ENCODE peak calls at places on chromosomes 7 and 10, in nine cellular contexts. I, K, G, Y, T, S, Q, F and M are unnamed samples.

GRCh38 chr7:106659369-106659962 is 1.5 kb downstream of the CCDC71L start:
- DNase-seq in I (no peak), K (no peak), G (no peak), Y (no peak), T (no peak), S (no peak), Q (no peak), F (no peak), M (no peak)

GRCh38 chr7:30062587-30062986 is 34.4 kb downstream of the PLEKHA8 start:
- DNase-seq in I (no peak), K (peak), G (no peak), Y (peak), T (no peak), S (no peak), Q (peak), F (peak), M (peak)

GRCh38 chr10:122343135-122343800 is 31.2 kb upstream of the PLEKHA1 start:
- DNase-seq in I (no peak), K (no peak), G (no peak), Y (no peak), T (no peak), S (no peak), Q (no peak), F (no peak), M (no peak)

GRCh38 chr7:69893915-69894314 is 295.6 kb downstream of the AUTS2 start:
- DNase-seq in I (no peak), K (peak), G (no peak), Y (no peak), T (no peak), S (peak), Q (peak), F (peak), M (no peak)

GRCh38 chr10:33422779-33423520 is 88.5 kb upstream of the NRP1 start:
- DNase-seq in I (no peak), K (no peak), G (no peak), Y (no peak), T (no peak), S (no peak), Q (peak), F (peak), M (no peak)

GRCh38 chr7:134255814-134256213 is 60.9 kb downstream of the SLC35B4 start:
- DNase-seq in I (no peak), K (no peak), G (no peak), Y (no peak), T (no peak), S (peak), Q (no peak), F (peak), M (no peak)

GRCh38 chr7:138257459-138258193 is 181.4 kb downstream of the AKR1D1 start:
- DNase-seq in I (no peak), K (peak), G (no peak), Y (no peak), T (no peak), S (peak), Q (peak), F (no peak), M (no peak)

GRCh38 chr7:156140447-156140846 is 328.2 kb upstream of the SHH start:
- DNase-seq in I (no peak), K (no peak), G (no peak), Y (no peak), T (no peak), S (no peak), Q (no peak), F (no peak), M (no peak)

GRCh38 chr7:40551685-40552576 is 417.1 kb downstream of the SUGCT start:
- DNase-seq in I (no peak), K (peak), G (no peak), Y (no peak), T (no peak), S (no peak), Q (peak), F (no peak), M (no peak)

GRCh38 chr7:141837683-141838082 is 3.6 kb downstream of the PRSS37 start:
- DNase-seq in I (no peak), K (no peak), G (no peak), Y (no peak), T (no peak), S (no peak), Q (no peak), F (peak), M (no peak)

GRCh38 chr10:97196213-97197029 is 10.7 kb upstream of the SLIT1 start:
- DNase-seq in I (peak), K (peak), G (no peak), Y (peak), T (peak), S (peak), Q (peak), F (peak), M (no peak)

GRCh38 chr7:16785316-16785715 is 19.5 kb downstream of the AGR2 start:
- DNase-seq in I (no peak), K (no peak), G (no peak), Y (no peak), T (no peak), S (no peak), Q (no peak), F (peak), M (no peak)

GRCh38 chr10:123569436-123570010 is 96.6 kb upstream of the GPR26 start:
- DNase-seq in I (no peak), K (no peak), G (no peak), Y (no peak), T (no peak), S (no peak), Q (no peak), F (no peak), M (no peak)

GRCh38 chr10:108783897-108784296 is 1139.4 kb downstream of the XPNPEP1 start:
- DNase-seq in I (no peak), K (peak), G (no peak), Y (peak), T (no peak), S (peak), Q (peak), F (peak), M (no peak)

GRCh38 chr10:46547331-46547880 is 9.1 kb downstream of the GPRIN2 start:
- DNase-seq in I (no peak), K (no peak), G (no peak), Y (no peak), T (no peak), S (no peak), Q (no peak), F (no peak), M (no peak)

GRCh38 chr10:10725196-10725595 is 292.5 kb upstream of the CELF2 start:
- DNase-seq in I (no peak), K (no peak), G (no peak), Y (no peak), T (no peak), S (no peak), Q (no peak), F (no peak), M (no peak)

GRCh38 chr7:155785536-155785935 is 26.7 kb downstream of the SHH start:
- DNase-seq in I (no peak), K (no peak), G (no peak), Y (no peak), T (no peak), S (no peak), Q (peak), F (no peak), M (no peak)

GRCh38 chr10:114073787-114074186 is 30.1 kb downstream of the ADRB1 start:
- DNase-seq in I (no peak), K (no peak), G (no peak), Y (no peak), T (peak), S (no peak), Q (no peak), F (no peak), M (no peak)

GRCh38 chr10:37774351-37774750 is 83.1 kb downstream of the ZNF248 start:
- DNase-seq in I (no peak), K (no peak), G (no peak), Y (no peak), T (no peak), S (no peak), Q (no peak), F (peak), M (no peak)

GRCh38 chr7:101542527-101543241 is 86.4 kb downstream of the MYL10 start:
- DNase-seq in I (no peak), K (peak), G (no peak), Y (peak), T (no peak), S (peak), Q (peak), F (peak), M (no peak)

GRCh38 chr7:31003721-31004120 is 40.0 kb downstream of the GHRHR start:
- DNase-seq in I (no peak), K (no peak), G (no peak), Y (no peak), T (no peak), S (no peak), Q (no peak), F (peak), M (no peak)

GRCh38 chr10:3757250-3757637 is 27.8 kb downstream of the KLF6 start:
- DNase-seq in I (no peak), K (no peak), G (no peak), Y (no peak), T (no peak), S (no peak), Q (no peak), F (no peak), M (no peak)

GRCh38 chr7:7257899-7258692 is 75.8 kb downstream of the C1GALT1 start:
- DNase-seq in I (no peak), K (peak), G (no peak), Y (no peak), T (no peak), S (no peak), Q (no peak), F (no peak), M (no peak)

GRCh38 chr10:115604627-115605026 is 511.5 kb downstream of the ATRNL1 start:
- DNase-seq in I (no peak), K (no peak), G (no peak), Y (no peak), T (no peak), S (no peak), Q (no peak), F (no peak), M (no peak)

GRCh38 chr10:12389154-12389734 is 39.9 kb downstream of the CAMK1D start:
- DNase-seq in I (no peak), K (no peak), G (no peak), Y (no peak), T (no peak), S (no peak), Q (no peak), F (peak), M (peak)

GRCh38 chr10:75987610-75988009 is 556.2 kb downstream of the LRMDA start:
- DNase-seq in I (no peak), K (no peak), G (no peak), Y (no peak), T (no peak), S (no peak), Q (peak), F (no peak), M (no peak)

GRCh38 chr10:72016608-72017310 is 52.6 kb downstream of the CHST3 start:
- DNase-seq in I (no peak), K (peak), G (peak), Y (no peak), T (no peak), S (no peak), Q (no peak), F (peak), M (no peak)